ENCODE peak calls at places on chromosomes 12 and 14, in eight cellular contexts. One of them, this sample, is unnamed.

GRCh38 chr12:65300679-65301349 is 22.3 kb downstream of the MSRB3 start:
- DNase-seq in endodermal cell: peak; percentile 82
- DNase-seq in stimulated activated naive B cell treated with anti-CD40 and anti-IgM and Interleukin-4, amounts not matched to agents 10 μg/mL and 1 μg/mL and 100 μg/mL, for 72 hours: no peak
- DNase-seq in PC-3: peak; percentile 71
- DNase-seq in RWPE1: no peak
- DNase-seq in WERI-Rb-1: peak; percentile 34
- DNase-seq in heart right ventricle: no peak
- DNase-seq in left cardiac atrium: no peak
- DNase-seq in this sample: no peak

GRCh38 chr12:75208851-75209781 is 523 bp downstream of the KCNC2 start:
- DNase-seq in endodermal cell: peak; percentile 96
- DNase-seq in stimulated activated naive B cell treated with anti-CD40 and anti-IgM and Interleukin-4, amounts not matched to agents 10 μg/mL and 1 μg/mL and 100 μg/mL, for 72 hours: no peak
- DNase-seq in PC-3: no peak
- DNase-seq in RWPE1: peak; percentile 28
- DNase-seq in WERI-Rb-1: peak; percentile 59
- DNase-seq in heart right ventricle: no peak
- DNase-seq in left cardiac atrium: no peak
- DNase-seq in this sample: no peak

GRCh38 chr12:88339254-88339949 is 197.3 kb downstream of the TMTC3 start:
- DNase-seq in endodermal cell: no peak
- DNase-seq in stimulated activated naive B cell treated with anti-CD40 and anti-IgM and Interleukin-4, amounts not matched to agents 10 μg/mL and 1 μg/mL and 100 μg/mL, for 72 hours: no peak
- DNase-seq in PC-3: peak; percentile 46
- DNase-seq in RWPE1: peak; percentile 34
- DNase-seq in WERI-Rb-1: no peak
- DNase-seq in heart right ventricle: no peak
- DNase-seq in left cardiac atrium: no peak
- DNase-seq in this sample: no peak

GRCh38 chr14:81449114-81449513 is 49.0 kb upstream of the STON2 start:
- DNase-seq in endodermal cell: no peak
- DNase-seq in stimulated activated naive B cell treated with anti-CD40 and anti-IgM and Interleukin-4, amounts not matched to agents 10 μg/mL and 1 μg/mL and 100 μg/mL, for 72 hours: no peak
- DNase-seq in PC-3: no peak
- DNase-seq in RWPE1: no peak
- DNase-seq in WERI-Rb-1: no peak
- DNase-seq in heart right ventricle: no peak
- DNase-seq in left cardiac atrium: no peak
- DNase-seq in this sample: no peak

GRCh38 chr12:76127588-76127987 is 43.1 kb upstream of the NAP1L1 start:
- DNase-seq in endodermal cell: no peak
- DNase-seq in stimulated activated naive B cell treated with anti-CD40 and anti-IgM and Interleukin-4, amounts not matched to agents 10 μg/mL and 1 μg/mL and 100 μg/mL, for 72 hours: no peak
- DNase-seq in PC-3: no peak
- DNase-seq in RWPE1: no peak
- DNase-seq in WERI-Rb-1: no peak
- DNase-seq in heart right ventricle: no peak
- DNase-seq in left cardiac atrium: no peak
- DNase-seq in this sample: no peak

GRCh38 chr14:100589071-100589759 is 2.0 kb upstream of the BEGAIN start:
- DNase-seq in endodermal cell: peak; percentile 49
- DNase-seq in stimulated activated naive B cell treated with anti-CD40 and anti-IgM and Interleukin-4, amounts not matched to agents 10 μg/mL and 1 μg/mL and 100 μg/mL, for 72 hours: no peak
- DNase-seq in PC-3: no peak
- DNase-seq in RWPE1: no peak
- DNase-seq in WERI-Rb-1: peak; percentile 46
- DNase-seq in heart right ventricle: no peak
- DNase-seq in left cardiac atrium: peak; percentile 14
- DNase-seq in this sample: no peak

GRCh38 chr12:131471271-131471905 is 239.5 kb upstream of the SFSWAP start:
- DNase-seq in endodermal cell: peak; percentile 80
- DNase-seq in stimulated activated naive B cell treated with anti-CD40 and anti-IgM and Interleukin-4, amounts not matched to agents 10 μg/mL and 1 μg/mL and 100 μg/mL, for 72 hours: no peak
- DNase-seq in PC-3: no peak
- DNase-seq in RWPE1: no peak
- DNase-seq in WERI-Rb-1: no peak
- DNase-seq in heart right ventricle: no peak
- DNase-seq in left cardiac atrium: no peak
- DNase-seq in this sample: no peak

GRCh38 chr14:99077844-99078236 is 194.2 kb downstream of the BCL11B start:
- DNase-seq in endodermal cell: no peak
- DNase-seq in stimulated activated naive B cell treated with anti-CD40 and anti-IgM and Interleukin-4, amounts not matched to agents 10 μg/mL and 1 μg/mL and 100 μg/mL, for 72 hours: no peak
- DNase-seq in PC-3: no peak
- DNase-seq in RWPE1: no peak
- DNase-seq in WERI-Rb-1: no peak
- DNase-seq in heart right ventricle: no peak
- DNase-seq in left cardiac atrium: no peak
- DNase-seq in this sample: no peak

GRCh38 chr12:95003921-95004272 is 400 bp upstream of the NDUFA12 start:
- DNase-seq in endodermal cell: no peak
- DNase-seq in stimulated activated naive B cell treated with anti-CD40 and anti-IgM and Interleukin-4, amounts not matched to agents 10 μg/mL and 1 μg/mL and 100 μg/mL, for 72 hours: no peak
- DNase-seq in PC-3: no peak
- DNase-seq in RWPE1: no peak
- DNase-seq in WERI-Rb-1: no peak
- DNase-seq in heart right ventricle: no peak
- DNase-seq in left cardiac atrium: no peak
- DNase-seq in this sample: no peak

GRCh38 chr14:105864651-105865265 is 338.4 kb downstream of the TMEM121 start:
- DNase-seq in endodermal cell: peak; percentile 17
- DNase-seq in stimulated activated naive B cell treated with anti-CD40 and anti-IgM and Interleukin-4, amounts not matched to agents 10 μg/mL and 1 μg/mL and 100 μg/mL, for 72 hours: no peak
- DNase-seq in PC-3: no peak
- DNase-seq in RWPE1: no peak
- DNase-seq in WERI-Rb-1: peak; percentile 2
- DNase-seq in heart right ventricle: no peak
- DNase-seq in left cardiac atrium: peak; percentile 13
- DNase-seq in this sample: no peak

GRCh38 chr12:47838286-47838931 is 18.7 kb upstream of the HDAC7 start:
- DNase-seq in endodermal cell: peak; percentile 86
- DNase-seq in stimulated activated naive B cell treated with anti-CD40 and anti-IgM and Interleukin-4, amounts not matched to agents 10 μg/mL and 1 μg/mL and 100 μg/mL, for 72 hours: no peak
- DNase-seq in PC-3: peak; percentile 65
- DNase-seq in RWPE1: no peak
- DNase-seq in WERI-Rb-1: peak; percentile 49
- DNase-seq in heart right ventricle: no peak
- DNase-seq in left cardiac atrium: no peak
- DNase-seq in this sample: peak; percentile 33

GRCh38 chr14:103273847-103274615 is 60.0 kb upstream of the EIF5 start:
- DNase-seq in endodermal cell: no peak
- DNase-seq in stimulated activated naive B cell treated with anti-CD40 and anti-IgM and Interleukin-4, amounts not matched to agents 10 μg/mL and 1 μg/mL and 100 μg/mL, for 72 hours: no peak
- DNase-seq in PC-3: no peak
- DNase-seq in RWPE1: no peak
- DNase-seq in WERI-Rb-1: no peak
- DNase-seq in heart right ventricle: no peak
- DNase-seq in left cardiac atrium: no peak
- DNase-seq in this sample: no peak

GRCh38 chr14:90577661-90578282 is 180.9 kb downstream of the CALM1 start:
- DNase-seq in endodermal cell: no peak
- DNase-seq in stimulated activated naive B cell treated with anti-CD40 and anti-IgM and Interleukin-4, amounts not matched to agents 10 μg/mL and 1 μg/mL and 100 μg/mL, for 72 hours: no peak
- DNase-seq in PC-3: no peak
- DNase-seq in RWPE1: no peak
- DNase-seq in WERI-Rb-1: no peak
- DNase-seq in heart right ventricle: peak; percentile 57
- DNase-seq in left cardiac atrium: peak; percentile 52
- DNase-seq in this sample: no peak

GRCh38 chr12:28872654-28873268 is 276.3 kb upstream of the FAR2 start:
- DNase-seq in endodermal cell: peak; percentile 96
- DNase-seq in stimulated activated naive B cell treated with anti-CD40 and anti-IgM and Interleukin-4, amounts not matched to agents 10 μg/mL and 1 μg/mL and 100 μg/mL, for 72 hours: no peak
- DNase-seq in PC-3: peak; percentile 100
- DNase-seq in RWPE1: peak; percentile 44
- DNase-seq in WERI-Rb-1: peak; percentile 72
- DNase-seq in heart right ventricle: peak; percentile 10
- DNase-seq in left cardiac atrium: peak; percentile 24
- DNase-seq in this sample: no peak

GRCh38 chr12:79371226-79371625 is 319.5 kb downstream of the PAWR start:
- DNase-seq in endodermal cell: peak; percentile 49
- DNase-seq in stimulated activated naive B cell treated with anti-CD40 and anti-IgM and Interleukin-4, amounts not matched to agents 10 μg/mL and 1 μg/mL and 100 μg/mL, for 72 hours: no peak
- DNase-seq in PC-3: no peak
- DNase-seq in RWPE1: no peak
- DNase-seq in WERI-Rb-1: no peak
- DNase-seq in heart right ventricle: no peak
- DNase-seq in left cardiac atrium: no peak
- DNase-seq in this sample: no peak

GRCh38 chr12:113658030-113658655 is 186.5 kb upstream of the LHX5 start:
- DNase-seq in endodermal cell: no peak
- DNase-seq in stimulated activated naive B cell treated with anti-CD40 and anti-IgM and Interleukin-4, amounts not matched to agents 10 μg/mL and 1 μg/mL and 100 μg/mL, for 72 hours: no peak
- DNase-seq in PC-3: peak; percentile 54
- DNase-seq in RWPE1: no peak
- DNase-seq in WERI-Rb-1: no peak
- DNase-seq in heart right ventricle: no peak
- DNase-seq in left cardiac atrium: no peak
- DNase-seq in this sample: no peak

This sample was measured in memory B cell.